ENCODE peak calls at places on chromosomes 3 and 15, in four cellular contexts. P, N, M and V are unnamed samples.
A peak's percentile ranks its signal among the peaks of the same experiment; 100 is the strongest.

GRCh38 chr3:5245927-5246326 is 58.4 kb downstream of the EDEM1 start:
- DNase-seq in P (no peak), N (peak; percentile 75), M (no peak), V (no peak)

GRCh38 chr3:146542968-146543367 is 1.4 kb downstream of the PLSCR1 start:
- DNase-seq in P (no peak), N (no peak), M (no peak), V (no peak)

GRCh38 chr15:86077070-86077469 is 2.6 kb upstream of the AGBL1 start:
- DNase-seq in P (peak; percentile 45), N (no peak), M (no peak), V (no peak)

GRCh38 chr15:56411122-56411749 is 46.0 kb downstream of the TEX9 start:
- DNase-seq in P (peak; percentile 2), N (no peak), M (no peak), V (no peak)

GRCh38 chr15:52652984-52653383 is 26.2 kb downstream of the ATOSA start:
- DNase-seq in P (no peak), N (no peak), M (no peak), V (no peak)

GRCh38 chr3:126983653-126984390 is 907 bp downstream of the PLXNA1 start:
- DNase-seq in P (peak; percentile 87), N (no peak), M (peak; percentile 78), V (peak; percentile 84)

GRCh38 chr3:43759297-43759782 is 68.6 kb downstream of the ABHD5 start:
- DNase-seq in P (peak; percentile 39), N (no peak), M (no peak), V (no peak)

GRCh38 chr3:157493627-157494550 is 9.3 kb downstream of the VEPH1 start:
- DNase-seq in P (peak; percentile 69), N (peak; percentile 70), M (peak; percentile 12), V (peak; percentile 52)

GRCh38 chr3:116446037-116446436 is 750 bp upstream of the LSAMP start:
- DNase-seq in P (no peak), N (no peak), M (no peak), V (no peak)

GRCh38 chr3:155233213-155233612 is 60.3 kb downstream of the STRIT1 start:
- DNase-seq in P (no peak), N (no peak), M (peak; percentile 23), V (no peak)

GRCh38 chr3:143731776-143732175 is 116.5 kb downstream of the SLC9A9 start:
- DNase-seq in P (no peak), N (no peak), M (no peak), V (no peak)

GRCh38 chr3:118755402-118755801 is 279.2 kb downstream of the IGSF11 start:
- DNase-seq in P (no peak), N (no peak), M (no peak), V (no peak)

GRCh38 chr15:50906954-50907865 is 1.3 kb upstream of the AP4E1 start:
- DNase-seq in P (no peak), N (peak; percentile 91), M (peak; percentile 15), V (no peak)

GRCh38 chr3:183980408-183980807 is 37.3 kb downstream of the ABCC5 start:
- DNase-seq in P (no peak), N (no peak), M (no peak), V (no peak)

GRCh38 chr3:13850161-13850945 is 29.5 kb downstream of the WNT7A start:
- DNase-seq in P (peak; percentile 53), N (no peak), M (no peak), V (peak; percentile 18)

GRCh38 chr3:194130211-194130610 is 5.7 kb upstream of the HES1 start:
- DNase-seq in P (no peak), N (no peak), M (no peak), V (no peak)

GRCh38 chr3:154745925-154746324 is 315.9 kb upstream of the GPR149 start:
- DNase-seq in P (no peak), N (no peak), M (peak; percentile 8), V (no peak)

GRCh38 chr3:131326307-131326706 is 55.3 kb upstream of the NUDT16 start:
- DNase-seq in P (no peak), N (no peak), M (no peak), V (no peak)

GRCh38 chr3:122458992-122459391 is 43.1 kb upstream of the WDR5B start:
- DNase-seq in P (peak; percentile 71), N (no peak), M (no peak), V (peak; percentile 52)

GRCh38 chr3:172343117-172343516 is 105.1 kb downstream of the GHSR start:
- DNase-seq in P (no peak), N (no peak), M (no peak), V (no peak)

GRCh38 chr3:132318451-132318850 is 1.2 kb downstream of the ACP3 start:
- DNase-seq in P (no peak), N (no peak), M (no peak), V (no peak)

GRCh38 chr3:105397974-105398373 is 31.3 kb downstream of the ALCAM start:
- DNase-seq in P (no peak), N (peak; percentile 68), M (no peak), V (no peak)

DNA sequence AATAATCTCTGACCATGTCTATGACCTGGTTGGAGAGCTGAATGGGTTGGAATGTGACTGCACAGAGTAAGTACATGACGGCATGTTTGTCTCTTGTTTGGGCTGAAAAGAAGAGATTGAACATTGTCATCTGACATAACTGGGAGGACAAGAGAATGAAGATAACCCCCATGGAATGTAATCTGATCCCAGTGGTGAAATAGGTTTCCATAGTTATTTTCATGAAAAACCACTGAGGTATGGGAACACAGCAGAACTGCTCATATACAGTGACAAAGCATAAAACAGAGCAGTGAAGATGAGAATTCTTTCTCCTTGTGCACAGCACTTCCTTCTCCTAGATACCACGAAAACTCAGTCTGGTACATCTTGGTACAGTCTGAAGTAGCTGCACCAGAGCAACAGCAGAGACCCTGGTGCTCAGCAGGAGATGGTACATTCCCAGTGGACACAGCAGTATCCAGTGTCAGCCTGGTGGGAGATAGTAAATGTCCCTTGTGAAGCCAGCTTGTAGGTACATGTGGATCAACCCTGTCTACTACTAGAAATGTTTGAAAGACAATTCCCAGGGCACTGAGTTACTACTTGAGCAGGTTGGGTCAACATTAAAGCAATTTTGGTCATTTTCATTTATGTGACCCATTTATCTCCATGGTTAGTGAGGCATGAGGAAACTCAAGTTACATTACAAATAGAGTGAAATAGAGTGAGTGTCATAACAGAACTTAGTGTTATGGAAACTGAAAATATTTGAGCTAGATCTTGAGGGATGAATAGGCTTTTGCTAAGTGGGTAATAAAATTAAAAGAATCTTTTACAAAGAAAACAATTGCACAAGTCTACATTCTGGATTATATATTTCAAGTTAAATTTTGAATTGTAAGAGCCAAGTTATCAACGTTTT is 178.3 kb downstream of the SUCNR1 start:
- DNase-seq in P (no peak), N (no peak), M (no peak), V (no peak)
- TF ChIP-seq EZH2phosphoT487 in P (no peak), N (no peak), M (no peak), V (no peak)

GRCh38 chr3:156252656-156253055 is 132.3 kb downstream of the KCNAB1 start:
- DNase-seq in P (no peak), N (no peak), M (no peak), V (peak; percentile 40)

GRCh38 chr3:156250550-156250949 is 130.2 kb downstream of the KCNAB1 start:
- DNase-seq in P (no peak), N (no peak), M (no peak), V (no peak)

GRCh38 chr3:156251424-156251823 is 131.0 kb downstream of the KCNAB1 start:
- DNase-seq in P (peak; percentile 41), N (no peak), M (no peak), V (peak; percentile 22)

DNA sequence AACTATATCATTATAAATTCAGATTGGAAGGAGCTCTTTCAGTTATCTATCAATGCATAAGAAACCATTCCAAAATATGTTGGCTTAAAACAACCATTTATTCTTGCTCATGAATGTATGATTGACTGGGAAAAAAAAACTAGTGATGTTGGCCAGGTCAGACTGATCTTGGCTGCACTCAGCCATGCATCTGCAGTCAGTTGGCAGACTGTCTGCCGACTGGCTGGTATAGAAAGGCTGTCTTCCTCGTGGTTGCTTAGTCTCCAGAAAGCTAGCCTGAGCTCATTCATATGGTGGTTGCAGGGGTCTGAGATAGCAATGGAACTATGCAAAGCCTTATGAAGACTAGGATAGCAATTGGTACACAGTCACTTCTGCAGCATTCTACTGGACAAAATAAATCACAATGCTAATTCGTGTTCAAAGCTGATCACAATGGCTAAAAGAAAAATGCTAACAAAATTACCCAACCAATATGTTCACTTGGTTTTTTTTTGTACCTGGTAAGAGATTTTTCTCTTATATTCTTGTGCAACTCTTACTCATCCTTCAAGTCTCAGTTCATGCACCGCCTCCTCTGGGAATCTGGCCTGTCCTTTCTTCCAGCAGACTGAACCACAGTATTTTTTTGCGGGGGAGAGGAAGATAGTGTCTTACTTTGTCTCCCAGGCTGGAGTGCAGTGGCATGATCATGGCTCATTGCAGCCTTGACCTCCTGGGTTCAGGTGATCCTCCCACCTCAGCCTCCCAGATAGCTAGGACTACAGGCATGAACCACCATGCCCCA is 126.8 kb downstream of the KCNAB1 start:
- DNase-seq in P (no peak), N (no peak), M (no peak), V (no peak)
- H3K27me3 ChIP-seq in P (no peaks in the 10 kb centered on the region), N (no peaks in the 10 kb centered on the region), M (no peaks in the 10 kb centered on the region), V (no peaks in the 10 kb centered on the region)

GRCh38 chr3:59374812-59375211 is 325.0 kb upstream of the CFAP20DC start:
- DNase-seq in P (peak; percentile 28), N (peak; percentile 57), M (no peak), V (peak; percentile 48)
- TF ChIP-seq CTCF in P (no peak), N (no peak), M (no peak), V (no peak)

DNA sequence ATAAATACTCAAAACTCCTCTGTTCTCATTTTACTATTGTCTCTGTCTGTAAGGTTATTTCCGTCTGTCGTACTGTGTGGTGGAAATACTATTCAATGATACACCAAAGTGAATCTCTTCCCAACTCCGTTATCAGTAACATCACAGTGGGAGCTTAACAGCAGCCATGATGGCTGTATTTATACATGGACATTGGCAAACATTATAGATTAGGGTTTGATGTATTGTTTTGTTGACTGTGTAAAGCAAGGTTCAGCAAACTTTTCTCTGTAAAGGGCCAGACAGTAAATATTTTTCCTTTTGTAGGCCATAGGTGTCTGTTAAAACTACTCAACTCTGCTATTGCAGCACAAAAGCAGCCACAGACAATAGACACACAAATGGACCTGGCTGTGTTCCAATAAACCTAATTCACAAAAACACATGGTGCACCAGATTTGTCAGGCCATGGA is 23.2 kb downstream of the LIPC start:
- DNase-seq in P (no peak), N (no peak), M (no peak), V (no peak)
- TF ChIP-seq EZH2phosphoT487 in P (no peak), N (no peak), M (no peak), V (no peak)

GRCh38 chr3:37742574-37743212 is 119.0 kb upstream of the CTDSPL start:
- DNase-seq in P (no peak), N (no peak), M (no peak), V (no peak)
- H3K27me3 ChIP-seq in P (no peaks in the 10 kb centered on the region), N (no peaks in the 10 kb centered on the region), M (no peaks in the 10 kb centered on the region), V (no peaks in the 10 kb centered on the region)

DNA sequence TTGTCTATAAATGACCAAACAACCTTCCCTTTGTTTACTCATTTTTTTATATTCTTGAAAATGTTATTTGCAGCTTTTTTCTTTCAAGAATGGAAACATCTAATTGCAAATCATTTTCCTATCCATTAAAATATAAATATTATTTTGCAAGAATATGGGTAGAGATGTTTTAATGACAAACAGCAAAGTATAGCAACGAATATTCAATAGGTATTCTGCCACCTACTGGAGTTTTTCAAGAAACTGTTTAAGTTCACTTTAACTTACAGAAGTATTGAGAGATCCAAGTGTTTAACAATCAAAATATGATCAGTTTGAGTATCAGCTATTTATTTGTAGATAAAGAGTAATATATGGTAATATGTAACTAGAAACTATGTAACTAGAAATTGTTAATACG is 6.9 kb upstream of the EOGT start:
- DNase-seq in P (no peak), N (peak; percentile 32), M (no peak), V (no peak)
- TF ChIP-seq CTCF in P (peak; percentile 63), N (peak; percentile 42), M (peak; percentile 64), V (peak; percentile 47)

GRCh38 chr3:28835751-28836150 is 445.1 kb upstream of the RBMS3 start:
- DNase-seq in P (peak; percentile 48), N (no peak), M (no peak), V (peak; percentile 3)
- TF ChIP-seq EZH2phosphoT487 in P (no peak), N (no peak), M (no peak), V (no peak)